ENCODE peak calls at places on chromosomes 13 and 19, in seven cellular contexts. G, N, Q, M, P, W and C are unnamed samples.

GRCh38 chr13:102694944-102695343 is at the start of gene METTL21C:
- DNase-seq in G (no peak), N (no peak), Q (no peak), M (no peak), P (no peak), W (no peak), C (no peak)

GRCh38 chr13:74586839-74587238 is 452.6 kb upstream of the KLF12 start:
- DNase-seq in G (no peak), N (no peak), Q (no peak), M (no peak), P (no peak), W (no peak), C (no peak)

GRCh38 chr13:52599037-52599852 is 43.0 kb upstream of the HNRNPA1L2 start:
- DNase-seq in G (no peak), N (no peak), Q (no peak), M (no peak), P (no peak), W (no peak), C (no peak)

GRCh38 chr19:49301866-49302252 is 23.1 kb downstream of the SLC6A16 start:
- DNase-seq in G (no peak), N (no peak), Q (no peak), M (no peak), P (no peak), W (no peak), C (no peak)

GRCh38 chr13:27450921-27451461 is 627 bp upstream of the MTIF3 start:
- DNase-seq in G (no peak), N (peak; percentile 50), Q (peak; percentile 46), M (no peak), P (no peak), W (peak; percentile 64), C (peak; percentile 56)

GRCh38 chr13:50543767-50544166 is 299.7 kb downstream of the DLEU7 start:
- DNase-seq in G (no peak), N (no peak), Q (no peak), M (no peak), P (no peak), W (no peak), C (no peak)

GRCh38 chr19:15432018-15432494 is 13.3 kb upstream of the AKAP8L start:
- DNase-seq in G (no peak), N (no peak), Q (peak; percentile 20), M (no peak), P (no peak), W (no peak), C (no peak)

GRCh38 chr19:18521692-18522123 is at the start of gene ELL:
- DNase-seq in G (no peak), N (no peak), Q (no peak), M (no peak), P (no peak), W (no peak), C (no peak)

GRCh38 chr13:76820759-76821158 is 65.4 kb downstream of the KCTD12 start:
- DNase-seq in G (no peak), N (no peak), Q (no peak), M (peak; percentile 53), P (peak; percentile 80), W (no peak), C (no peak)

GRCh38 chr13:51156666-51157065 is 45.6 kb upstream of the C13orf42 start:
- DNase-seq in G (no peak), N (no peak), Q (no peak), M (no peak), P (no peak), W (no peak), C (no peak)

GRCh38 chr19:18062043-18062442 is 24.7 kb downstream of the IL12RB1 start:
- DNase-seq in G (no peak), N (no peak), Q (no peak), M (no peak), P (no peak), W (no peak), C (no peak)

GRCh38 chr19:56350416-56351045 is 35.9 kb upstream of the ZSCAN5A start:
- DNase-seq in G (no peak), N (no peak), Q (peak; percentile 56), M (peak; percentile 4), P (no peak), W (no peak), C (no peak)

GRCh38 chr19:16379521-16380313 is 55.1 kb downstream of the KLF2 start:
- DNase-seq in G (no peak), N (no peak), Q (no peak), M (no peak), P (no peak), W (peak; percentile 16), C (no peak)

GRCh38 chr19:39998511-39998910 is 1.7 kb downstream of the ZNF546 start:
- DNase-seq in G (no peak), N (no peak), Q (no peak), M (no peak), P (no peak), W (no peak), C (no peak)

GRCh38 chr13:40629678-40630384 is 36.6 kb downstream of the FOXO1 start:
- DNase-seq in G (no peak), N (no peak), Q (no peak), M (no peak), P (no peak), W (no peak), C (no peak)

GRCh38 chr13:101579291-101579802 is 126.9 kb downstream of the ITGBL1 start:
- DNase-seq in G (no peak), N (no peak), Q (peak; percentile 18), M (no peak), P (no peak), W (no peak), C (peak; percentile 28)

GRCh38 chr13:99995503-99996176 is 14.1 kb downstream of the ZIC2 start:
- DNase-seq in G (no peak), N (no peak), Q (no peak), M (no peak), P (no peak), W (no peak), C (no peak)

GRCh38 chr19:39825531-39826076 is 8.4 kb downstream of the DYRK1B start:
- DNase-seq in G (no peak), N (no peak), Q (no peak), M (no peak), P (no peak), W (no peak), C (peak; percentile 61)

GRCh38 chr13:90107658-90108057 is 1239.8 kb upstream of the MIR17HG start:
- DNase-seq in G (no peak), N (no peak), Q (no peak), M (no peak), P (no peak), W (no peak), C (no peak)

GRCh38 chr19:33998739-33999345 is 173.5 kb upstream of the LSM14A start:
- DNase-seq in G (no peak), N (no peak), Q (no peak), M (no peak), P (no peak), W (no peak), C (no peak)

GRCh38 chr13:35712907-35713685 is 236.6 kb upstream of the MAB21L1 start:
- DNase-seq in G (no peak), N (no peak), Q (no peak), M (no peak), P (no peak), W (no peak), C (no peak)

DNA sequence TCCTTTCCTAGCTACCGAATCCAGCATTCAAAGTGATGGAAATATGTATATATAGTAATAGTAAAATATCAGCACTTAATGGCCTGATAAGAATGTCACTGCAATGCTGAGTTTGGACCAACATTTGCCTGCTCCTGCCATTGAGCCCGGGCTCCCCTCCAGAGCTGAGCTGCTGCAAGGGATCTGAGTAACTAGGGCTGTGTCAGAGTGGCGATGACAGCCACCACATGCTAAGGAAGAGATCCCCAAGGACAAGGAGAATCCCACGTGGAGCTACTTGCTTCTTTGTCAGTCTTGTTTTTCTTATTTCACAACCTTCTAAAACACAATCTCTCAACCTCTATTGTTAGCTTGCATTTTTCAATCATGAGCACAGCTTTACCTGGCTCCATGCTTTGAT is 19.5 kb upstream of the ALOX5AP start:
- DNase-seq in G (no peak), N (no peak), Q (no peak), M (no peak), P (peak; percentile 70), W (no peak), C (no peak)
- TF ChIP-seq CTCF in G (no peak), N (no peak), Q (no peak), M (no peak), P (no peak), W (no peak), C (no peak)

GRCh38 chr13:93254775-93255174 is 28.2 kb downstream of the GPC6 start:
- DNase-seq in G (no peak), N (no peak), Q (no peak), M (no peak), P (no peak), W (no peak), C (no peak)
- H3K4me3 ChIP-seq in G (no peak overlapping the region), N (no peak overlapping the region), Q (no peak overlapping the region), M (no peak overlapping the region), P (no peak overlapping the region), W (no peak overlapping the region), C (no peak overlapping the region)

GRCh38 chr13:98909016-98909415 is 68.8 kb downstream of the DOCK9 start:
- DNase-seq in G (no peak), N (no peak), Q (no peak), M (no peak), P (no peak), W (no peak), C (no peak)

GRCh38 chr13:98912846-98913245 is 65.0 kb downstream of the DOCK9 start:
- DNase-seq in G (no peak), N (no peak), Q (no peak), M (no peak), P (no peak), W (no peak), C (no peak)

GRCh38 chr13:98906746-98907502 is 70.9 kb downstream of the DOCK9 start:
- DNase-seq in G (no peak), N (no peak), Q (no peak), M (no peak), P (no peak), W (no peak), C (no peak)

GRCh38 chr13:98915563-98916348 is 62.1 kb downstream of the DOCK9 start:
- DNase-seq in G (no peak), N (no peak), Q (no peak), M (no peak), P (no peak), W (no peak), C (no peak)

GRCh38 chr13:98910501-98910951 is 67.3 kb downstream of the DOCK9 start:
- DNase-seq in G (no peak), N (no peak), Q (no peak), M (no peak), P (no peak), W (no peak), C (no peak)
- H3K4me1 ChIP-seq in G (no peaks in the 10 kb centered on the region), N (no peaks in the 10 kb centered on the region), Q (peaks cover 31% of the 10 kb centered on the region), M (peaks cover 8% of the 10 kb centered on the region), P (no peaks in the 10 kb centered on the region), W (no peaks in the 10 kb centered on the region), C (no peaks in the 10 kb centered on the region)

DNA sequence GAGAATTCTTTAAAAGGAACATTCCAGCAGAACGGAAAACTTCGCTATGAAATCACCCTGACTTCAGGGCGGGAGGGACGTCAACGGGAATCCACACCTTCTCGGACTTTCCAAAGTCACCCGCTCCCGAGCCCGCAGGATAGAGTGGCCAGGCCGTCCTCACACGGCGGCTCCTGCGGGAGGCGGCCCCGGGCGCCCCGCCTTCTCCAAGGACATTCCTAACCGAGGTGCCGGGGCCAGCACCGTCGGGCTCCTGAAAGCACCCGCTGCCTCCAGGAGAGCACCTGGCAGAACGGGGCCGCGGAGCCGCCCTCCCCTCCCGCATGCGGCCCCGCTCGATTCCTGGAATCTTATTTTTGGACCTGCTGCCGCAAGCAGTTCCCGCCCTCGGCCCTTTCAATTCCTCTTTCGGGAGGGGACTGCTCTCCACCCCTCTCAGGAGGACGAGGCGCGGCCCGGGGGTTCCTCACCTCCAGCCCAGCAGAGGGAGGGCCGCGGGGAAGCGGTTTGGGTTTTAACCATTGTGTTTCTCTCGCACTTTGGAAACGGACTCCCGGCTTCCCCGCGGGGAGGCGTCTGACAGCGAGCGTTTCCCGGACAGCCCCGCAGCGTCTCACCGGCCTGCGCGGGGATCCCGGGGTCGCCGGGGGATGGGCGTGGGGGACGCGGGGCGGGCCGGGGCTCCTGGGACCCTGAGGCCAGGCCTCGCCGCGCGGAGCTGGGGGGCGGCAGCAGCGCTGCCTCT is 938 bp downstream of the GAS6 start:
- DNase-seq in G (no peak), N (peak; percentile 78), Q (peak; percentile 49), M (peak; percentile 48), P (no peak), W (no peak), C (no peak)
- TF ChIP-seq CTCF in G (no peak), N (no peak), Q (no peak), M (no peak), P (no peak), W (no peak), C (no peak)